ENCODE peak calls at places on chromosomes 3 and 15, in eight cellular contexts. H, F, L, Z, R, I, Y and O are unnamed samples.

GRCh38 chr15:23687143-23687470 is at the start of gene NDN:
- DNase-seq in R (peak; percentile 66), F (peak; percentile 41), H (peak; percentile 56), L (peak; percentile 86), Z (peak; percentile 44), Y (peak; percentile 67), I (no peak), O (no peak)

GRCh38 chr15:45402955-45403892 is 24.9 kb upstream of the GATM start:
- DNase-seq in I (peak; percentile 44), Y (peak; percentile 35), R (no peak), H (peak; percentile 46), F (peak; percentile 48), Z (peak; percentile 65), L (peak; percentile 49), O (no peak)

GRCh38 chr3:154795582-154795981 is 284.5 kb upstream of the MME start:
- DNase-seq in F (no peak), I (no peak), L (no peak), R (no peak), Z (peak; percentile 93), Y (peak; percentile 83), H (peak; percentile 31), O (no peak)

GRCh38 chr15:83871808-83872559 is 218.1 kb downstream of the ADAMTSL3 start:
- DNase-seq in F (no peak), Z (peak; percentile 56), L (no peak), Y (peak; percentile 57), I (no peak), H (no peak), R (no peak), O (no peak)

GRCh38 chr3:13353936-13354542 is 66.1 kb downstream of the NUP210 start:
- DNase-seq in R (no peak), Z (peak; percentile 17), H (no peak), Y (no peak), F (no peak), L (peak; percentile 16), I (no peak), O (no peak)

GRCh38 chr15:98403569-98403968 is 244.8 kb upstream of the IGF1R start:
- DNase-seq in I (no peak), Y (no peak), F (no peak), R (no peak), H (no peak), Z (no peak), L (no peak), O (no peak)

GRCh38 chr15:64749167-64749566 is 26.2 kb downstream of the RBPMS2 start:
- DNase-seq in L (no peak), I (no peak), H (no peak), Y (peak; percentile 14), Z (no peak), F (peak; percentile 35), R (no peak), O (no peak)

GRCh38 chr3:188286087-188286513 is 132.1 kb downstream of the LPP start:
- DNase-seq in Z (peak; percentile 100), Y (peak; percentile 99), I (no peak), R (peak; percentile 47), F (no peak), L (no peak), H (peak; percentile 58), O (no peak)

DNA sequence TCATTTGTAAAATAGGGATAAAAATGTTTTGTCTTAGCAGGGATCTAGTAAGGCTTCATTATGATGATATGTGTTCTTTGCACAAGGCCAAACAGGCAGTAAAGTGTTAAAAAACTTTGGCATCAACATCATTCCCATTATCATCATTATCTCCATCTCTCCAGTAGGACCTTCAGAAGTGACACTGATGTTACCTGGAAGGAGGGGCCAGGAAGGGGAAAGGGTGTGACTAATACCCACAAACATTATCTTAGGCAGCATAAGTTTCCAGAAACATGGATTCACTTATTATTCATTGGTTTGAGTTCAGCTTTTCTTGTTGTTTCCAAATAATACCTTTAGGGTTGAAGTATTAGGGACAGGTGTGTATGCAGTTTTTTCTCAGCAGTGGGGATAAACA is 399.6 kb downstream of the PTPRG start:
- DNase-seq in R (no peak), H (no peak), L (no peak), Z (no peak), I (no peak), Y (no peak), F (no peak), O (no peak)
- H3K27me3 ChIP-seq in R (no peaks in the 10 kb centered on the region), H (no peaks in the 10 kb centered on the region), L (no peaks in the 10 kb centered on the region), Z (no peaks in the 10 kb centered on the region), I (no peaks in the 10 kb centered on the region), Y (no peaks in the 10 kb centered on the region), F (no peaks in the 10 kb centered on the region), O (no peaks in the 10 kb centered on the region)

GRCh38 chr3:193780371-193780770 is 187.4 kb downstream of the OPA1 start:
- DNase-seq in Y (no peak), H (no peak), F (no peak), Z (no peak), L (no peak), R (no peak), I (no peak), O (no peak)

GRCh38 chr3:193783166-193783896 is 190.3 kb downstream of the OPA1 start:
- DNase-seq in Y (no peak), H (no peak), L (no peak), R (no peak), I (no peak), F (no peak), Z (peak; percentile 63), O (no peak)

GRCh38 chr3:193782280-193782654 is 189.3 kb downstream of the OPA1 start:
- DNase-seq in Z (peak; percentile 44), R (no peak), Y (no peak), I (no peak), L (peak; percentile 53), H (peak; percentile 28), F (peak; percentile 35), O (no peak)

GRCh38 chr3:193780810-193781472 is 187.9 kb downstream of the OPA1 start:
- DNase-seq in F (peak; percentile 74), Y (peak; percentile 62), L (peak; percentile 87), Z (peak; percentile 79), H (peak; percentile 74), R (peak; percentile 79), I (peak; percentile 69), O (no peak)

DNA sequence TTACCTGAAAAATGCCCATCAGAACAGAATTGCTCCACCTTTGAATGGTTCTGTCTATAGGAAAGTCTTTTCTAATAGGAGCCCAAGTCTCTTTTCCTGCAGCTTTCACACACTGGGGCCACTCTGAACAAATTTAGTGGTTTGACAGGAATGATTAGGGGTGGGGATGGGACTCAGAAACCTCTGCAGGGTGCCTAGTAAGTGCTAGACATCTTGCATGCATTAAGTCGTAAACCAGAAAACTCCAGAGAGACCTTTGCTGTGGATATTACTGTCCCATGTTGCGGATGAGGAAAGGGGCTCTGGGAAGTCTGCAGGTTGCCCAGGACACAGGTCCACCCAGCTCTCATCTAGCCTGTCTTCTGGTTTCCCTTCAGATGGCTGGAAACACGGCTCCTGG is 189.7 kb downstream of the OPA1 start:
- DNase-seq in I (no peak), H (no peak), F (no peak), Y (no peak), Z (no peak), L (no peak), R (no peak), O (no peak)
- H3K27me3 ChIP-seq in I (no peaks in the 10 kb centered on the region), H (no peaks in the 10 kb centered on the region), F (no peaks in the 10 kb centered on the region), Y (peaks cover 29% of the 10 kb centered on the region), Z (peaks cover 75% of the 10 kb centered on the region), L (peaks cover 17% of the 10 kb centered on the region), R (no peaks in the 10 kb centered on the region), O (no peaks in the 10 kb centered on the region)

GRCh38 chr15:59436774-59437472 is 1.1 kb upstream of the FAM81A start:
- DNase-seq in F (no peak), L (peak; percentile 23), R (no peak), H (no peak), I (no peak), Y (no peak), Z (peak; percentile 6), O (no peak)

GRCh38 chr15:59437473-59437776 is 561 bp upstream of the FAM81A start:
- DNase-seq in H (no peak), R (no peak), F (peak; percentile 14), I (no peak), Z (no peak), L (no peak), Y (no peak), O (no peak)

GRCh38 chr15:59438891-59439290 is 905 bp downstream of the FAM81A start:
- DNase-seq in I (no peak), L (peak; percentile 18), F (peak; percentile 71), Y (no peak), H (no peak), R (peak; percentile 11), Z (peak; percentile 1), O (no peak)

GRCh38 chr15:59437777-59438574 is at the start of gene FAM81A:
- DNase-seq in F (peak; percentile 80), H (peak; percentile 76), Y (peak; percentile 77), L (peak; percentile 89), Z (peak; percentile 81), R (peak; percentile 81), I (peak; percentile 75), O (peak; percentile 21)

GRCh38 chr15:59439571-59439970 is 1.6 kb downstream of the FAM81A start:
- DNase-seq in R (no peak), I (no peak), H (no peak), Y (no peak), Z (no peak), F (no peak), L (no peak), O (no peak)
- H3K27me3 ChIP-seq in R (no peaks in the 10 kb centered on the region), I (peaks cover 5% of the 10 kb centered on the region), H (no peaks in the 10 kb centered on the region), Y (peaks cover 17% of the 10 kb centered on the region), Z (peaks cover 30% of the 10 kb centered on the region), F (peaks cover 18% of the 10 kb centered on the region), L (peaks cover 72% of the 10 kb centered on the region), O (peaks cover 19% of the 10 kb centered on the region)

DNA sequence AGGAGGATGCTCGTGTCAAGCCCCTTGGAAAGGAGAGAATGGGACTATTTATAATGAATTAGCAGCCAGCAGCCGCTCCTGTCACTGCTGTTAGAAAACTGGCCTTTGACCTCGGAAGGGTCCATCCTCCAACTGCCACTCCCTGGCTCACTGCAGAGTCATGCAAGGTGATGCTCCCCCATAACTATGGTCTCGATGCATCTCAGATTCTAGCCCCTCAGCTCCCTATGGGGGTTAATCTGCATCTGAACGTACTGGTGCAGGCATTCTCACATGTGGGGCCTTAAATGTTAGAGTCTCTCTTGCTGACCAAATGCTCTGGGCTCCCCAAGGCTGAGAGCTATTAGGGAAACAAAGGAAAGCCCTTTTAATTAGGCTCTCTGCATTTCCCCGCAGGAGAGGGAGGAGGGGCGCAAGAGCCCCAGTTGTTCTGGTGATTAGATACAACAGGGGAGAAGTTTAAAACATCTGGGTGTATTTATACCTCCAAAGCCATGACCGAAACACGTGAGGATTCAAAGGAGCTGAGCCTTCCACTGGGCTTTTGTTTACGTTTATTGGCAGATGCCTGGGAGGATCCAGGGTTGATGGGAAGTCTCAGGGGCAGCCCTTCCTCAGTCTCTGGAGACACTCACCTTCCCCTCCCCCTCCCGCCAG is 182.5 kb downstream of the OPA1 start:
- DNase-seq in Z (no peak), F (no peak), H (no peak), Y (no peak), R (no peak), L (peak; percentile 67), I (no peak), O (no peak)
- H3K27me3 ChIP-seq in Z (peaks cover 55% of the 10 kb centered on the region), F (no peaks in the 10 kb centered on the region), H (no peaks in the 10 kb centered on the region), Y (peaks cover 41% of the 10 kb centered on the region), R (no peaks in the 10 kb centered on the region), L (peaks cover 35% of the 10 kb centered on the region), I (no peaks in the 10 kb centered on the region), O (no peaks in the 10 kb centered on the region)